ENCODE peak calls at places on chromosomes 16 and 17, in six cellular contexts. M is left lung, J is testis, F is gastrocnemius medialis, T is right lobe of liver, B is brain microvascular endothelial cell. D is an unnamed sample.

GRCh38 chr16:48959204-48959603 is 322.4 kb downstream of the CBLN1 start:
- DNase-seq in J (no peak), M (no peak), T (no peak), B (no peak), F (no peak), D (no peak)

GRCh38 chr17:43431741-43432523 is 33.1 kb downstream of the ARL4D start:
- DNase-seq in B (no peak), F (no peak), T (no peak), J (no peak), M (no peak), D (no peak)

GRCh38 chr17:2435852-2436251 is 35.0 kb upstream of the MNT start:
- DNase-seq in F (no peak), T (no peak), B (no peak), J (no peak), M (no peak), D (no peak)

GRCh38 chr16:87955302-87956168 is 4.3 kb downstream of the BANP start:
- DNase-seq in T (no peak), F (no peak), J (no peak), B (peak; percentile 20), M (peak; percentile 37), D (no peak)

GRCh38 chr16:29876578-29877249 is 13.7 kb upstream of the CDIPT start:
- DNase-seq in T (no peak), M (no peak), J (no peak), F (no peak), B (no peak), D (no peak)

GRCh38 chr16:86824751-86825310 is 246.5 kb downstream of the FOXL1 start:
- DNase-seq in T (no peak), M (no peak), B (peak; percentile 50), J (no peak), F (no peak), D (peak; percentile 67)

GRCh38 chr16:88743693-88744519 is 37.6 kb downstream of the CTU2 start:
- DNase-seq in T (peak; percentile 82), M (peak; percentile 96), J (peak; percentile 81), B (peak; percentile 37), F (peak; percentile 27), D (no peak)

GRCh38 chr17:74431568-74432483 is at the start of gene GPRC5C:
- DNase-seq in B (no peak), J (peak; percentile 86), M (peak; percentile 89), F (peak; percentile 83), T (peak; percentile 90), D (no peak)

GRCh38 chr17:9279911-9280310 is 258.6 kb downstream of the NTN1 start:
- DNase-seq in F (no peak), B (no peak), T (no peak), J (no peak), M (no peak), D (no peak)

GRCh38 chr16:89921699-89922476 is 1.3 kb upstream of the TUBB3 start:
- DNase-seq in J (peak; percentile 72), T (peak; percentile 77), B (peak; percentile 93), F (no peak), M (peak; percentile 92), D (peak; percentile 80)

GRCh38 chr17:76136276-76137025 is 4.6 kb downstream of the FOXJ1 start:
- DNase-seq in M (no peak), F (no peak), T (no peak), B (no peak), J (no peak), D (no peak)

GRCh38 chr17:9672691-9673090 is 27.4 kb downstream of the USP43 start:
- DNase-seq in T (no peak), J (no peak), F (no peak), B (no peak), M (no peak), D (no peak)

GRCh38 chr16:50323335-50324011 is 45.3 kb downstream of the BRD7 start:
- DNase-seq in B (peak; percentile 34), T (no peak), F (no peak), J (no peak), M (no peak), D (no peak)

GRCh38 chr16:1572664-1573063 is 39.2 kb downstream of the TMEM204 start:
- DNase-seq in T (no peak), J (no peak), M (no peak), B (no peak), F (no peak), D (no peak)

GRCh38 chr17:27384261-27384701 is 72.0 kb upstream of the KSR1 start:
- DNase-seq in M (no peak), T (peak; percentile 45), J (peak; percentile 30), B (peak; percentile 71), F (peak; percentile 56), D (peak; percentile 94)

GRCh38 chr16:1194665-1195392 is 30.2 kb downstream of the TPSG1 start:
- DNase-seq in M (no peak), T (no peak), B (no peak), J (no peak), F (no peak), D (no peak)

GRCh38 chr16:65480276-65480675 is 358.4 kb upstream of the CDH11 start:
- DNase-seq in B (no peak), M (no peak), F (no peak), J (no peak), T (no peak), D (no peak)

GRCh38 chr17:77807746-77808441 is 150.6 kb upstream of the TNRC6C start:
- DNase-seq in M (no peak), F (no peak), T (no peak), J (no peak), B (no peak), D (no peak)

GRCh38 chr16:76955629-76956028 is 235.4 kb upstream of the MON1B start:
- DNase-seq in M (no peak), F (no peak), T (no peak), J (no peak), B (peak; percentile 7), D (no peak)

GRCh38 chr17:76370261-76370993 is 14.0 kb upstream of the SPHK1 start:
- DNase-seq in B (peak; percentile 97), T (peak; percentile 75), M (peak; percentile 41), F (no peak), J (peak; percentile 63), D (peak; percentile 87)

GRCh38 chr16:57680842-57681241 is 12.7 kb downstream of the ADGRG3 start:
- DNase-seq in B (no peak), F (no peak), J (no peak), T (no peak), M (no peak), D (no peak)

GRCh38 chr16:12255919-12256665 is 279.6 kb downstream of the SNX29 start:
- DNase-seq in M (no peak), J (no peak), F (no peak), B (no peak), T (no peak), D (no peak)

GRCh38 chr17:47875011-47875471 is 21.0 kb upstream of the SP2 start:
- DNase-seq in J (no peak), F (no peak), T (no peak), M (no peak), B (no peak), D (no peak)

GRCh38 chr17:29215174-29215573 is 31.5 kb upstream of the CRYBA1 start:
- DNase-seq in F (no peak), J (no peak), T (no peak), B (no peak), M (no peak), D (no peak)

GRCh38 chr17:75559958-75560533 is 27.6 kb upstream of the MYO15B start:
- DNase-seq in T (no peak), J (no peak), B (no peak), M (peak; percentile 57), F (no peak), D (no peak)

DNA sequence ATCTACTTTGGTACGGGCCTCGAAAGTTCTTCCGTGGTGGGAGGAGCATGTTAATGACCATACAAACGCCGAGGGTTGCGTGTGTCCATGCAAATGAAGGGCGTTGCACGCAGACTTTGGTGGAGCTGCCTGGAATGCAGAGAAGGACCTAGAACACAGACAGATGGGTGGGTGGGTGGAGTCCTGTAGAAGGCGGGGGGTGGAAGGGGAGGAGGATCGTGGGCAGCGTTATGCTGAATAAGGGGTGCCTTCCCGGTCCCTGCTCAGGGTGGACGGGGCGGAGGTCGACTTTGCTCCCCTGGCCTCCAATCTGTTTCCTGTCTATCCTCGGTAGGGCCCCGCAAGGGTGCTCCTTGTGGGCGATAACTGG is 795 bp upstream of the PAQR4 start:
- DNase-seq in F (no peak), T (no peak), M (no peak), J (no peak), B (no peak), D (no peak)
- H3K4me3 ChIP-seq in F (peak overlapping the region; percentile 71), T (peak overlapping the region; percentile 65), M (peak overlapping the region; percentile 80), J (peak overlapping the region; percentile 58), B (no peak overlapping the region), D (no peak overlapping the region)

GRCh38 chr17:82602487-82602886 is 45.8 kb downstream of the WDR45B start:
- DNase-seq in B (no peak), J (no peak), F (no peak), T (no peak), M (peak; percentile 63), D (no peak)
- H3K4me3 ChIP-seq in B (no peak overlapping the region), J (no peak overlapping the region), F (no peak overlapping the region), T (no peak overlapping the region), M (no peak overlapping the region), D (no peak overlapping the region)

GRCh38 chr17:19647697-19648474 is 665 bp upstream of the ALDH3A2 start:
- DNase-seq in F (peak; percentile 56), M (peak; percentile 89), J (peak; percentile 74), T (peak; percentile 67), B (peak; percentile 57), D (peak; percentile 18)

GRCh38 chr17:19644493-19645210 is 3.9 kb upstream of the ALDH3A2 start:
- DNase-seq in B (no peak), M (no peak), J (no peak), F (no peak), T (no peak), D (no peak)

GRCh38 chr17:19645608-19646250 is 2.8 kb upstream of the ALDH3A2 start:
- DNase-seq in J (peak; percentile 69), F (no peak), M (no peak), B (peak; percentile 10), T (peak; percentile 59), D (no peak)

GRCh38 chr17:19648475-19649406 is at the start of gene ALDH3A2:
- DNase-seq in F (peak; percentile 92), J (peak; percentile 99), B (peak; percentile 91), M (peak; percentile 100), T (peak; percentile 99), D (peak; percentile 55)

DNA sequence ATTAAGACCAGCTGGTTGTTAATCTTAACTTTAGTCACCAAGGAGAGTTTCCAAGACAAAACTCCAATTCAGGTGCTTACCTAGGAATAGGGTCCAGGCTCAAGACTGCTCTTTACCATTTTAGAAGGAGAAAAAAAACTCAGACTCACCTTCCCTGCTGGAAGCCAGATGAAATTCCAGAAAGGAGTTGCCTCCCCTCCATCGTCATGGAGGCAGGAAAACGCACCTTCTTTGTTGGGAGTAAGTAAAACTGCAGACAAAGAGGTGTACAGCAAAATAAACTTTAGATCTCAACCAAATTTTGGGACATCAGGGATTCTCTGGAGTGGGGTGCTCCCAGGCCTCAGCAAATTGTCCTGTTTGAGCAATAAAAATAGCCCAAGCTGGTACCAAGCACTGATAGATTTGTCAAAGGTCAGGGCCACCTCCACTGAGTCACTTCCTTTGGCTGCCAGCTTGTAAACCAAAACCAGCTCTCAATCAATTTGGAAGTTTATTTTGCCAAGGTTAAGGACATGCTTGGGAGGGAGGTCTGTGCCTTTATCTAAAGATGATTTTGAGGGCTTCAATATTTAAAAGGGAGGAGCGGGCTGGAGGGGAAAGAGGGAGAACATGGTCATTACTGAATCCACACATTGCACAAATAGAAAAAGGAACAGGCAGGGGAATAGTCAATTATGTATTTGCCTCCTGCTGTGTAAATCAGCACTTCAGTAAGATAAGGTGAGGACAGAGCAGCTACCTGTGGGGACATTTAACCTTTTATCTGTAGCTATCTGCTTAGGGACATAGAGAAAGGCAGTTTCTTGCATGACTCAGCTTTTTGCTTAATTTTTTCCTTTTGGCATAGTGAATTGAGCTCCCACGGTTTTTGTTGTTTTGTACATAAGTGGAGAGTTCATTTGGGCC is 1.5 kb upstream of the ALDH3A2 start:
- DNase-seq in M (no peak), B (no peak), T (peak; percentile 48), J (no peak), F (no peak), D (no peak)
- H3K4me3 ChIP-seq in M (peak overlapping the region; percentile 74), B (no peak overlapping the region), T (peak overlapping the region; percentile 59), J (no peak overlapping the region), F (peak overlapping the region; percentile 75), D (no peak overlapping the region)

GRCh38 chr17:57441270-57441600 is 184.9 kb downstream of the MSI2 start:
- DNase-seq in M (no peak), F (no peak), B (no peak), T (no peak), J (no peak), D (no peak)
- H3K4me3 ChIP-seq in M (no peak overlapping the region), F (no peak overlapping the region), B (no peak overlapping the region), T (no peak overlapping the region), J (no peak overlapping the region), D (no peak overlapping the region)